ENCODE peak calls at places on chromosome 19, in four cellular contexts. O is NCI-H345; J is SK-N-DZ; U is activated CD4-positive, alpha-beta T cell treated with anti-CD3 and anti-CD28 coated beads for 48 hours. H is an unnamed sample.

GRCh38 chr19:5147074-5147970 is 178.4 kb downstream of the KDM4B start:
- DNase-seq in O (no peak), J (no peak), U (no peak), H (no peak)

GRCh38 chr19:42480335-42481095 is 37.8 kb upstream of the CXCL17 start:
- DNase-seq in O (no peak), J (no peak), U (peak), H (no peak)

GRCh38 chr19:40641306-40641705 is 40.1 kb downstream of the LTBP4 start:
- DNase-seq in O (no peak), J (no peak), U (no peak), H (no peak)

GRCh38 chr19:13718733-13719132 is 45.6 kb upstream of the MRI1 start:
- DNase-seq in O (peak), J (peak), U (no peak), H (peak)

GRCh38 chr19:11373166-11373884 is 1.1 kb upstream of the SWSAP1 start:
- DNase-seq in O (peak), J (peak), U (no peak), H (peak)

GRCh38 chr19:8573316-8573715 is 3.9 kb downstream of the MYO1F start:
- DNase-seq in O (no peak), J (no peak), U (peak), H (no peak)

GRCh38 chr19:43678512-43678911 is 8.5 kb upstream of the PLAUR start:
- DNase-seq in O (no peak), J (no peak), U (no peak), H (no peak)

GRCh38 chr19:41621654-41622053 is 5.2 kb downstream of the CEACAM4 start:
- DNase-seq in O (no peak), J (no peak), U (no peak), H (no peak)

GRCh38 chr19:46390121-46390858 is 23.1 kb downstream of the CCDC8 start:
- DNase-seq in O (no peak), J (no peak), U (no peak), H (no peak)

GRCh38 chr19:756232-756631 is 5.3 kb downstream of the MISP start:
- DNase-seq in O (no peak), J (peak), U (peak), H (peak)

GRCh38 chr19:18408053-18408476 is 10.6 kb upstream of the LRRC25 start:
- DNase-seq in O (no peak), J (no peak), U (peak), H (peak)

GRCh38 chr19:36819130-36819630 is 19.0 kb downstream of the ZNF790 start:
- DNase-seq in O (no peak), J (no peak), U (no peak), H (no peak)

GRCh38 chr19:10061717-10062310 is 24.3 kb upstream of the SHFL start:
- DNase-seq in O (no peak), J (no peak), U (peak), H (no peak)

GRCh38 chr19:21767065-21767800 is at the start of gene ZNF100:
- DNase-seq in O (peak), J (peak), U (peak), H (peak)

GRCh38 chr19:44848036-44848804 is 2.1 kb downstream of the NECTIN2 start:
- DNase-seq in O (no peak), J (no peak), U (no peak), H (peak)

H was measured in BE2C.